ENCODE peak calls at places on chromosomes 16 and 17, in five cellular contexts. T, F, H, X and P are unnamed samples.

GRCh38 chr17:47950448-47950847 is 7.2 kb downstream of the PRR15L start:
- DNase-seq in F (no peak), X (no peak), T (no peak), H (peak), P (no peak)

GRCh38 chr16:23081675-23082119 is 67.6 kb downstream of the USP31 start:
- DNase-seq in F (peak), H (no peak), X (no peak), T (no peak), P (no peak)

GRCh38 chr16:27398894-27399853 is 2.8 kb upstream of the IL21R start:
- DNase-seq in T (peak), H (no peak), F (no peak), X (no peak), P (no peak)

GRCh38 chr16:57510016-57510871 is 24.0 kb upstream of the DOK4 start:
- DNase-seq in F (peak), X (no peak), H (no peak), T (no peak), P (no peak)

GRCh38 chr16:23013484-23013883 is 135.8 kb downstream of the USP31 start:
- DNase-seq in X (peak), T (no peak), H (peak), F (no peak), P (peak)

GRCh38 chr16:67966549-67967182 is 1.8 kb downstream of the SLC12A4 start:
- DNase-seq in T (no peak), X (peak), F (no peak), H (peak), P (no peak)

GRCh38 chr17:80416260-80416939 is 1.4 kb downstream of the ENDOV start:
- DNase-seq in X (no peak), F (peak), H (no peak), T (no peak), P (no peak)

GRCh38 chr16:28869201-28869600 is 5.6 kb downstream of the SH2B1 start:
- DNase-seq in F (no peak), H (no peak), X (no peak), T (no peak), P (no peak)

GRCh38 chr16:27383511-27384243 is 18.3 kb upstream of the IL21R start:
- DNase-seq in T (no peak), H (no peak), F (no peak), X (no peak), P (no peak)

GRCh38 chr17:11813278-11813677 is 184.0 kb downstream of the ZNF18 start:
- DNase-seq in H (no peak), X (no peak), F (no peak), T (no peak), P (no peak)

GRCh38 chr17:17811381-17812210 is 25.2 kb downstream of the SREBF1 start:
- DNase-seq in X (no peak), H (peak), F (no peak), T (no peak), P (no peak)

GRCh38 chr17:692116-692515 is 22.5 kb downstream of the VPS53 start:
- DNase-seq in T (no peak), X (no peak), H (no peak), F (no peak), P (no peak)

GRCh38 chr17:48517478-48517877 is 13.3 kb downstream of the HOXB1 start:
- DNase-seq in X (no peak), H (no peak), F (no peak), T (no peak), P (no peak)

GRCh38 chr17:48556534-48557401 is 11.9 kb upstream of the HOXB2 start:
- DNase-seq in F (no peak), X (peak), H (no peak), T (no peak), P (no peak)

GRCh38 chr16:89923640-89924297 is 627 bp downstream of the TUBB3 start:
- DNase-seq in H (peak), T (no peak), F (peak), X (no peak), P (no peak)

GRCh38 chr17:82977586-82977985 is 101.8 kb upstream of the METRNL start:
- DNase-seq in T (no peak), F (no peak), X (no peak), H (no peak), P (no peak)

GRCh38 chr17:4808378-4808767 is 1.4 kb downstream of the PLD2 start:
- DNase-seq in X (no peak), F (no peak), H (no peak), T (no peak), P (no peak)

GRCh38 chr16:31253642-31254045 is 6.1 kb upstream of the ITGAM start:
- DNase-seq in T (no peak), X (peak), H (peak), F (no peak), P (no peak)

GRCh38 chr16:76932541-76933211 is 258.3 kb upstream of the MON1B start:
- DNase-seq in X (no peak), T (no peak), H (no peak), F (no peak), P (no peak)

GRCh38 chr17:41322264-41322902 is 6.9 kb upstream of the KRTAP17-1 start:
- DNase-seq in F (peak), T (no peak), X (peak), H (peak), P (no peak)

GRCh38 chr16:23640669-23640958 is 496 bp downstream of the PALB2 start:
- DNase-seq in F (peak), H (no peak), T (no peak), X (peak), P (peak)

GRCh38 chr16:85090166-85090565 is 22.1 kb downstream of the CIBAR2 start:
- DNase-seq in T (no peak), X (no peak), F (peak), H (no peak), P (no peak)

GRCh38 chr17:50257574-50258224 is 16.6 kb upstream of the TMEM92 start:
- DNase-seq in H (no peak), F (peak), X (no peak), T (no peak), P (no peak)

GRCh38 chr17:40951011-40951622 is 13.7 kb upstream of the KRT23 start:
- DNase-seq in T (no peak), H (peak), F (no peak), X (no peak), P (no peak)

GRCh38 chr17:53950207-53950857 is 127.6 kb downstream of the KIF2B start:
- DNase-seq in F (no peak), H (peak), X (peak), T (no peak), P (no peak)

GRCh38 chr17:43471801-43472200 is 12.0 kb upstream of the DHX8 start:
- DNase-seq in X (no peak), H (no peak), F (no peak), T (no peak), P (no peak)

GRCh38 chr16:14289692-14290340 is 218.7 kb downstream of the MRTFB start:
- DNase-seq in X (peak), H (peak), T (no peak), F (peak), P (no peak)

GRCh38 chr17:17445925-17446665 is 30.7 kb upstream of the MED9 start:
- DNase-seq in T (no peak), F (no peak), X (no peak), H (peak), P (no peak)

GRCh38 chr17:45235071-45236001 is 13.7 kb downstream of the FMNL1 start:
- DNase-seq in X (peak), F (peak), H (peak), T (no peak), P (peak)

GRCh38 chr16:31354394-31355291 is at the start of gene ITGAX:
- DNase-seq in F (peak), H (no peak), X (peak), T (peak), P (peak)

GRCh38 chr16:20940864-20941634 is 40.5 kb downstream of the LYRM1 start:
- DNase-seq in X (no peak), F (no peak), H (no peak), T (no peak), P (no peak)

GRCh38 chr17:43368740-43369506 is 29.9 kb upstream of the ARL4D start:
- DNase-seq in H (peak), F (peak), T (no peak), X (no peak), P (no peak)

GRCh38 chr16:89014611-89015230 is 37.7 kb upstream of the CBFA2T3 start:
- DNase-seq in T (no peak), X (no peak), F (no peak), H (no peak), P (no peak)

DNA sequence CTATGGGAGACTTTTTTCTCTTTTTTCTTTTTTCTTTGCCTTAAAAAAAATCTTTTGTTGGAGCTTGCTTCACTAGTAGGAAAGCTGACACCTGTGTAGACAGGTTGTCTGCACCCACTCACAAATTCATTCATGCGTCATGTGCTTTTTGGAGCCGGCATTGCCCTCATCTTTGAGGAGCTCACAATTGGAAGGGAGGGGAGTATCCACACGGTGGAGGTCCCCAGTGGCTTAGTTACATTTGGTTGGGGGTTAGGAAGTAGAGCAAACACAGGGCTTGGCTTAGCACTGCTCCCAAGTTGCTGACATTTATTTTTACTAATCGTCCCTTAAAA is 18.7 kb upstream of the MEIOB start:
- DNase-seq in X (no peak), F (peak), H (no peak), T (no peak), P (no peak)
- TF ChIP-seq YY1 in X (no peak), F (no peak), H (no peak), T (no peak), P (no peak)

GRCh38 chr16:10297341-10298006 is 88.4 kb upstream of the ATF7IP2 start:
- DNase-seq in T (peak), F (no peak), H (peak), X (peak), P (no peak)
- TF ChIP-seq YY1 in T (no peak), F (no peak), H (no peak), X (no peak), P (no peak)

GRCh38 chr17:28955408-28955807 is 4.1 kb upstream of the PHF12 start:
- DNase-seq in H (no peak), F (no peak), X (no peak), T (no peak), P (no peak)
- TF ChIP-seq YY1 in H (no peak), F (no peak), X (no peak), T (no peak), P (no peak)

GRCh38 chr16:80666378-80667257 is 125.8 kb downstream of the DYNLRB2 start:
- DNase-seq in H (no peak), F (no peak), X (no peak), T (no peak), P (no peak)
- TF ChIP-seq YY1 in H (no peak), F (no peak), X (no peak), T (no peak), P (no peak)

GRCh38 chr17:75503337-75503950 is 11.9 kb downstream of the CASKIN2 start:
- DNase-seq in H (no peak), X (no peak), F (no peak), T (no peak), P (no peak)

GRCh38 chr17:75505152-75505409 is 10.3 kb downstream of the CASKIN2 start:
- DNase-seq in X (no peak), H (no peak), F (no peak), T (no peak), P (no peak)

GRCh38 chr17:75504347-75505151 is 10.8 kb downstream of the CASKIN2 start:
- DNase-seq in F (peak), H (peak), T (no peak), X (peak), P (peak)

GRCh38 chr17:75502746-75503329 is 12.5 kb downstream of the CASKIN2 start:
- DNase-seq in X (no peak), H (no peak), F (no peak), T (no peak), P (no peak)

GRCh38 chr17:75503976-75504346 is 11.4 kb downstream of the CASKIN2 start:
- DNase-seq in H (no peak), T (no peak), F (no peak), X (no peak), P (no peak)
- TF ChIP-seq YY1 in H (no peak), T (no peak), F (no peak), X (no peak), P (no peak)

GRCh38 chr17:57538730-57539456 is 206.2 kb downstream of the CCDC182 start:
- DNase-seq in X (no peak), T (no peak), F (no peak), H (no peak), P (no peak)

GRCh38 chr17:57536789-57537523 is 208.1 kb downstream of the CCDC182 start:
- DNase-seq in F (peak), H (no peak), T (no peak), X (no peak), P (no peak)

GRCh38 chr17:57539528-57540301 is 205.4 kb downstream of the CCDC182 start:
- DNase-seq in X (no peak), T (no peak), H (no peak), F (no peak), P (no peak)

GRCh38 chr17:57536289-57536688 is 208.8 kb downstream of the CCDC182 start:
- DNase-seq in X (no peak), F (no peak), T (no peak), H (no peak), P (no peak)

GRCh38 chr17:57537524-57538410 is 207.3 kb downstream of the CCDC182 start:
- DNase-seq in X (no peak), H (peak), F (peak), T (no peak), P (no peak)
- TF ChIP-seq YY1 in X (no peak), H (no peak), F (no peak), T (no peak), P (no peak)

GRCh38 chr16:9183682-9184353 is 92.4 kb downstream of the HAPSTR1 start:
- DNase-seq in F (no peak), H (no peak), X (peak), T (no peak), P (no peak)

GRCh38 chr16:9176547-9177418 is 85.3 kb downstream of the HAPSTR1 start:
- DNase-seq in T (no peak), X (no peak), F (no peak), H (peak), P (no peak)

GRCh38 chr16:9177861-9178260 is 86.4 kb downstream of the HAPSTR1 start:
- DNase-seq in H (no peak), X (no peak), T (no peak), F (no peak), P (no peak)
- TF ChIP-seq YY1 in H (no peak), X (no peak), T (no peak), F (no peak), P (no peak)